ENCODE peak calls at places on chromosomes 2 and 18, in nine cellular contexts. One of them, this sample, is unnamed.

GRCh38 chr2:97011977-97012569 is 25.7 kb upstream of the FAM178B start:
- DNase-seq in Peyer's patch: no peak
- DNase-seq in IMR-90: peak; percentile 70
- DNase-seq in GM12878: peak; percentile 16
- DNase-seq in endothelial cell of umbilical vein: peak; percentile 72
- DNase-seq in HepG2: peak; percentile 60
- DNase-seq in esophagus squamous epithelium: no peak
- DNase-seq in stomach: no peak
- DNase-seq in ovary: no peak
- DNase-seq in this sample: no peak

GRCh38 chr18:57116598-57117132 is 30.2 kb upstream of the BOD1L2 start:
- DNase-seq in Peyer's patch: no peak
- DNase-seq in IMR-90: no peak
- DNase-seq in GM12878: no peak
- DNase-seq in endothelial cell of umbilical vein: no peak
- DNase-seq in HepG2: no peak
- DNase-seq in esophagus squamous epithelium: no peak
- DNase-seq in stomach: no peak
- DNase-seq in ovary: no peak
- DNase-seq in this sample: no peak

GRCh38 chr2:47520825-47521665 is 118.1 kb downstream of the MSH2 start:
- DNase-seq in Peyer's patch: peak; percentile 80
- DNase-seq in IMR-90: peak; percentile 61
- DNase-seq in GM12878: peak; percentile 28
- DNase-seq in endothelial cell of umbilical vein: peak; percentile 57
- DNase-seq in HepG2: no peak
- DNase-seq in esophagus squamous epithelium: peak; percentile 33
- DNase-seq in stomach: peak; percentile 46
- DNase-seq in ovary: peak; percentile 17
- DNase-seq in this sample: peak; percentile 51

GRCh38 chr2:3429068-3429610 is 49.6 kb downstream of the TRAPPC12 start:
- DNase-seq in Peyer's patch: no peak
- DNase-seq in IMR-90: no peak
- DNase-seq in GM12878: no peak
- DNase-seq in endothelial cell of umbilical vein: no peak
- DNase-seq in HepG2: no peak
- DNase-seq in esophagus squamous epithelium: no peak
- DNase-seq in stomach: no peak
- DNase-seq in ovary: no peak
- DNase-seq in this sample: no peak

GRCh38 chr2:74199871-74200305 is 1.5 kb downstream of the MTHFD2 start:
- DNase-seq in Peyer's patch: peak; percentile 23
- DNase-seq in IMR-90: peak; percentile 12
- DNase-seq in GM12878: no peak
- DNase-seq in endothelial cell of umbilical vein: peak; percentile 30
- DNase-seq in HepG2: no peak
- DNase-seq in esophagus squamous epithelium: no peak
- DNase-seq in stomach: no peak
- DNase-seq in ovary: no peak
- DNase-seq in this sample: no peak

GRCh38 chr2:101999122-101999789 is 7.5 kb downstream of the IL1R2 start:
- DNase-seq in Peyer's patch: no peak
- DNase-seq in IMR-90: peak; percentile 12
- DNase-seq in GM12878: no peak
- DNase-seq in endothelial cell of umbilical vein: no peak
- DNase-seq in HepG2: peak; percentile 89
- DNase-seq in esophagus squamous epithelium: no peak
- DNase-seq in stomach: peak; percentile 60
- DNase-seq in ovary: no peak
- DNase-seq in this sample: no peak

GRCh38 chr2:174595904-174596397 is 1.7 kb downstream of the WIPF1 start:
- DNase-seq in Peyer's patch: no peak
- DNase-seq in IMR-90: no peak
- DNase-seq in GM12878: no peak
- DNase-seq in endothelial cell of umbilical vein: no peak
- DNase-seq in HepG2: no peak
- DNase-seq in esophagus squamous epithelium: no peak
- DNase-seq in stomach: no peak
- DNase-seq in ovary: no peak
- DNase-seq in this sample: no peak

GRCh38 chr2:170847716-170848115 is 31.0 kb downstream of the GAD1 start:
- DNase-seq in Peyer's patch: no peak
- DNase-seq in IMR-90: no peak
- DNase-seq in GM12878: no peak
- DNase-seq in endothelial cell of umbilical vein: no peak
- DNase-seq in HepG2: no peak
- DNase-seq in esophagus squamous epithelium: no peak
- DNase-seq in stomach: no peak
- DNase-seq in ovary: no peak
- DNase-seq in this sample: no peak

GRCh38 chr2:182890305-182890704 is 23.9 kb upstream of the FRZB start:
- DNase-seq in Peyer's patch: no peak
- DNase-seq in IMR-90: no peak
- DNase-seq in GM12878: no peak
- DNase-seq in endothelial cell of umbilical vein: no peak
- DNase-seq in HepG2: no peak
- DNase-seq in esophagus squamous epithelium: no peak
- DNase-seq in stomach: no peak
- DNase-seq in ovary: no peak
- DNase-seq in this sample: no peak

GRCh38 chr2:100613719-100614118 is 50.9 kb downstream of the PDCL3 start:
- DNase-seq in Peyer's patch: no peak
- DNase-seq in IMR-90: no peak
- DNase-seq in GM12878: no peak
- DNase-seq in endothelial cell of umbilical vein: no peak
- DNase-seq in HepG2: no peak
- DNase-seq in esophagus squamous epithelium: no peak
- DNase-seq in stomach: no peak
- DNase-seq in ovary: no peak
- DNase-seq in this sample: no peak

GRCh38 chr2:95760839-95761525 is 169.2 kb downstream of the TRIM43 start:
- DNase-seq in Peyer's patch: no peak
- DNase-seq in IMR-90: peak; percentile 88
- DNase-seq in GM12878: no peak
- DNase-seq in endothelial cell of umbilical vein: no peak
- DNase-seq in HepG2: no peak
- DNase-seq in esophagus squamous epithelium: no peak
- DNase-seq in stomach: no peak
- DNase-seq in ovary: no peak
- DNase-seq in this sample: no peak

GRCh38 chr2:29723255-29724001 is 198.0 kb downstream of the ALK start:
- DNase-seq in Peyer's patch: no peak
- DNase-seq in IMR-90: no peak
- DNase-seq in GM12878: peak; percentile 37
- DNase-seq in endothelial cell of umbilical vein: no peak
- DNase-seq in HepG2: no peak
- DNase-seq in esophagus squamous epithelium: no peak
- DNase-seq in stomach: peak; percentile 67
- DNase-seq in ovary: no peak
- DNase-seq in this sample: no peak

GRCh38 chr18:57630002-57630758 is 8.5 kb upstream of the NARS1 start:
- DNase-seq in Peyer's patch: peak; percentile 98
- DNase-seq in IMR-90: peak; percentile 93
- DNase-seq in GM12878: peak; percentile 65
- DNase-seq in endothelial cell of umbilical vein: peak; percentile 94
- DNase-seq in HepG2: peak; percentile 85
- DNase-seq in esophagus squamous epithelium: peak; percentile 92
- DNase-seq in stomach: peak; percentile 98
- DNase-seq in ovary: peak; percentile 95
- DNase-seq in this sample: peak; percentile 98

GRCh38 chr2:121074322-121074932 is 210.6 kb downstream of the TFCP2L1 start:
- DNase-seq in Peyer's patch: no peak
- DNase-seq in IMR-90: no peak
- DNase-seq in GM12878: no peak
- DNase-seq in endothelial cell of umbilical vein: no peak
- DNase-seq in HepG2: no peak
- DNase-seq in esophagus squamous epithelium: no peak
- DNase-seq in stomach: no peak
- DNase-seq in ovary: no peak
- DNase-seq in this sample: no peak

GRCh38 chr18:12394428-12394827 is 13.3 kb upstream of the PRELID3A start:
- DNase-seq in Peyer's patch: no peak
- DNase-seq in IMR-90: no peak
- DNase-seq in GM12878: no peak
- DNase-seq in endothelial cell of umbilical vein: peak; percentile 26
- DNase-seq in HepG2: no peak
- DNase-seq in esophagus squamous epithelium: no peak
- DNase-seq in stomach: no peak
- DNase-seq in ovary: no peak
- DNase-seq in this sample: no peak

GRCh38 chr2:65228249-65228750 is 669 bp downstream of the ACTR2 start:
- DNase-seq in Peyer's patch: peak; percentile 48
- DNase-seq in IMR-90: peak; percentile 39
- DNase-seq in GM12878: peak; percentile 46
- DNase-seq in endothelial cell of umbilical vein: peak; percentile 58
- DNase-seq in HepG2: peak; percentile 57
- DNase-seq in esophagus squamous epithelium: no peak
- DNase-seq in stomach: no peak
- DNase-seq in ovary: no peak
- DNase-seq in this sample: no peak

DNA sequence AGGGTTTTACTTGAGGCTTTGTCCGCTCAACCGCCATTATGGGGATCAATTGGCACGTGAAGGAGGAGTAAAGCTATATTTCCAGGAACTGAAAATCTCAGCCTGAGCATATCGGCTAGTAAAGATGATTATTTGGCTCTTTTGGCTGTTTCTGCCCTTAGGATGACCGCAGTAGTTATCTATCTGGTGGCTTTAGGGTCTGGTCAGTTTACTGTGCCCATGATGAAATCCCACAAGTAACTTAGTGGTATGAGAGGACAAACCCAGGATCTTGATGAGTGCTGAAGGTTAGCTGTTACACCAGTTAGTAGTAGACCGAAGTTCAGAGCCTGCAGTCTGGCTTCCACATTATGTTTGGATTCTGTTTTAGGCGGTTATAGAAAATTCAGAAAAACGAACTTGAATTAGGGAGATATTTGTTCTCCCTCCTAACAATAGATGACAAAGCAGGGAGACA is 1.2 kb downstream of the MAT2A start:
- DNase-seq in Peyer's patch: no peak
- DNase-seq in IMR-90: peak; percentile 32
- DNase-seq in GM12878: no peak
- DNase-seq in endothelial cell of umbilical vein: peak; percentile 51
- DNase-seq in HepG2: no peak
- DNase-seq in esophagus squamous epithelium: no peak
- DNase-seq in stomach: no peak
- DNase-seq in ovary: no peak
- DNase-seq in this sample: no peak
- H3K36me3 ChIP-seq in Peyer's patch: peaks cover 40% of the 10 kb centered on the region
- H3K36me3 ChIP-seq in IMR-90: peaks cover 26% of the 10 kb centered on the region
- H3K36me3 ChIP-seq in GM12878: peaks cover 23% of the 10 kb centered on the region
- H3K36me3 ChIP-seq in endothelial cell of umbilical vein: peaks cover 26% of the 10 kb centered on the region
- H3K36me3 ChIP-seq in HepG2: peaks cover 48% of the 10 kb centered on the region
- H3K36me3 ChIP-seq in esophagus squamous epithelium: peaks cover 30% of the 10 kb centered on the region
- H3K36me3 ChIP-seq in stomach: peaks cover 44% of the 10 kb centered on the region
- H3K36me3 ChIP-seq in ovary: no peaks in the 10 kb centered on the region
- H3K36me3 ChIP-seq in this sample: peaks cover 40% of the 10 kb centered on the region

DNA sequence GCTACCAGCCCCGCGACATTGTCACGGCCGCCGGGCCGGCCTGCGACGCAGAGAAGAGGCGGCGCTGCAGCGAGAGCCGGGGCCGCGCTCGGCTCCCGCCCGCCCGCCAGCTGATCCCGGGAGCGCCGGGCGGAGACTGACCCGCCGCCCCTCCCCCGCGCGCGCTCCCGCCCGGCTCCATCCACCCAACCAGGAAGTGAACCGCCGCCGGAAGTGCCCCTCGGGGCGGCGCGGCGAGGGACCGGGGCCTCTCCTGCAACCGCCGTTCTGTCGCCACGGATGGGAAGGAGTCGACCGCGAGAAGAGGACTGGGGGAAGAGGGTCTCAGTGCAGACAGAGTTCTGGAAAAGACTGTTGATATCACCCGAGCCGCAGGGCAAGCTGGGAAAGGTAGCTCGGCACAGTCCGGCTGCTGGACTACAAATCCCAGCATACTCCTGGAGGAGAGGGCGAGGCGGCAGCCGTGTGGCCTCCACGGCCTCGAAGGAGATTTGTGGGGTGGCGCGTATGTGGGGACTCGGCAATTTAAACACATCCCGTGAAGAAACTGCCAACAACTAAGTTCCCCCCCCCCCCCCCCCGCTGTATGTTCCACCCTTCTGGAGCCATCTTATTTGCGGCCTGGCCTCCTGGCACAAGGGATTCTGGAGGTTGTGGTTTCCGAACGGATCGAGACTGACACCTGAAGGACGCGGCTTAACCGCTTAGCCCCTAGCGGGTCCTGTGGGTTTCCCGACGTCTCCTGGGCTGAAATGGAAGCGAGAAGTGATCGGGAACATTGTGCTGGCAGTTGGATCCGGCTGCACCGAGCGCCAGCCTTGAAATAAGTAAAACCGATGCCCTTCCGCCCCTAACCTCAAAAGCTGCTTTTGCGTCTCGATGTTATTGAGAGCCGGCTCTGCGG is at the start of gene AAK1:
- DNase-seq in Peyer's patch: peak; percentile 90
- DNase-seq in IMR-90: peak; percentile 79
- DNase-seq in GM12878: peak; percentile 68
- DNase-seq in endothelial cell of umbilical vein: peak; percentile 93
- DNase-seq in HepG2: peak; percentile 83
- DNase-seq in esophagus squamous epithelium: peak; percentile 24
- DNase-seq in stomach: peak; percentile 91
- DNase-seq in ovary: peak; percentile 87
- DNase-seq in this sample: peak; percentile 94
- TF ChIP-seq POLR2A in Peyer's patch: peak; percentile 41
- TF ChIP-seq POLR2A in IMR-90: peak; percentile 71
- TF ChIP-seq POLR2A in GM12878: peak; percentile 93
- TF ChIP-seq POLR2A in endothelial cell of umbilical vein: peak; percentile 62
- TF ChIP-seq POLR2A in HepG2: peak; percentile 76
- TF ChIP-seq POLR2A in esophagus squamous epithelium: peak; percentile 90
- TF ChIP-seq POLR2A in stomach: no peak
- TF ChIP-seq POLR2A in ovary: peak; percentile 53
- TF ChIP-seq POLR2A in this sample: peak; percentile 85

DNA sequence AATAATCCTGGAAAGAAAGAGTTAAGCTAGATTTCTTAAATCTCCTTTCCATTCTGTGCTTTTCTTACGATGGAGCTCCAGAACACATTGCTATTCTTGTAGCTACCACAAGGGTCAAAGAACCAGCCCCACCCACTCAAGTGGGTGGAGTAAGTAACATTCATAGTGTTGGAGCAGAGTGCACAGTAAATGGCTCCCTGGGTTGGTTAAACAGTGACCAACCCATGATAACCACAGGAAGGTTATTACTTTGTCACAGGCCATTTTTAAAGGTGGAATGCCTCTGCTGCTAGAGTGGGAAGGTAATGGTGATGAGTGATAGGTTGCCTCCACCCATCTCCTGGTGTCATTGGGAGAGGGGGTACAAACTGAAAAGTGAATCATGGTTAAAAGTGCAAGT is 13.9 kb downstream of the ARPC2 start:
- DNase-seq in Peyer's patch: no peak
- DNase-seq in IMR-90: peak; percentile 42
- DNase-seq in GM12878: no peak
- DNase-seq in endothelial cell of umbilical vein: no peak
- DNase-seq in HepG2: peak; percentile 70
- DNase-seq in esophagus squamous epithelium: no peak
- DNase-seq in stomach: peak; percentile 56
- DNase-seq in ovary: no peak
- DNase-seq in this sample: no peak
- H3K36me3 ChIP-seq in Peyer's patch: peaks cover 78% of the 10 kb centered on the region
- H3K36me3 ChIP-seq in IMR-90: peaks cover 67% of the 10 kb centered on the region
- H3K36me3 ChIP-seq in GM12878: peaks cover 38% of the 10 kb centered on the region
- H3K36me3 ChIP-seq in endothelial cell of umbilical vein: peaks cover 31% of the 10 kb centered on the region
- H3K36me3 ChIP-seq in HepG2: peaks cover 88% of the 10 kb centered on the region
- H3K36me3 ChIP-seq in esophagus squamous epithelium: peaks cover 72% of the 10 kb centered on the region
- H3K36me3 ChIP-seq in stomach: peaks cover 99% of the 10 kb centered on the region
- H3K36me3 ChIP-seq in ovary: no peaks in the 10 kb centered on the region
- H3K36me3 ChIP-seq in this sample: peaks cover 95% of the 10 kb centered on the region

GRCh38 chr2:39512941-39513340 is 75.9 kb upstream of the MAP4K3 start:
- DNase-seq in Peyer's patch: no peak
- DNase-seq in IMR-90: peak; percentile 54
- DNase-seq in GM12878: no peak
- DNase-seq in endothelial cell of umbilical vein: peak; percentile 18
- DNase-seq in HepG2: no peak
- DNase-seq in esophagus squamous epithelium: no peak
- DNase-seq in stomach: no peak
- DNase-seq in ovary: no peak
- DNase-seq in this sample: no peak
- TF ChIP-seq POLR2A in Peyer's patch: no peak
- TF ChIP-seq POLR2A in IMR-90: no peak
- TF ChIP-seq POLR2A in GM12878: no peak
- TF ChIP-seq POLR2A in endothelial cell of umbilical vein: no peak
- TF ChIP-seq POLR2A in HepG2: no peak
- TF ChIP-seq POLR2A in esophagus squamous epithelium: no peak
- TF ChIP-seq POLR2A in stomach: no peak
- TF ChIP-seq POLR2A in ovary: no peak
- TF ChIP-seq POLR2A in this sample: no peak